ENCODE peak calls at places on chromosome 18, in four cellular contexts. E, P, D and V are unnamed samples.

GRCh38 chr18:1480309-1480708 is 575.6 kb downstream of the ADCYAP1 start:
- DNase-seq in E (no peak), P (no peak), D (no peak), V (no peak)

GRCh38 chr18:62070306-62070705 is 116.5 kb downstream of the PIGN start:
- DNase-seq in E (no peak), P (no peak), D (no peak), V (no peak)

GRCh38 chr18:52570975-52571374 is 231.0 kb downstream of the DCC start:
- DNase-seq in E (no peak), P (no peak), D (no peak), V (no peak)

GRCh38 chr18:6022089-6022444 is 126.7 kb upstream of the TMEM200C start:
- DNase-seq in E (no peak), P (no peak), D (no peak), V (peak)

GRCh38 chr18:77127769-77128671 is 4.6 kb downstream of the MBP start:
- DNase-seq in E (no peak), P (no peak), D (no peak), V (peak)

GRCh38 chr18:75162467-75162866 is 46.5 kb downstream of the PTGR3 start:
- DNase-seq in E (no peak), P (peak), D (no peak), V (no peak)

GRCh38 chr18:51188024-51188701 is 9.3 kb downstream of the MEX3C start:
- DNase-seq in E (no peak), P (no peak), D (no peak), V (peak)

GRCh38 chr18:79570266-79571201 is 109.1 kb upstream of the CTDP1 start:
- DNase-seq in E (no peak), P (no peak), D (no peak), V (no peak)

GRCh38 chr18:13615432-13615861 is 110.9 kb downstream of the FAM210A start:
- DNase-seq in E (no peak), P (no peak), D (no peak), V (peak)

GRCh38 chr18:3279201-3280185 is 17.6 kb downstream of the MYL12B start:
- DNase-seq in E (no peak), P (no peak), D (no peak), V (peak)

GRCh38 chr18:62876106-62876505 is 160.8 kb downstream of the PHLPP1 start:
- DNase-seq in E (no peak), P (no peak), D (no peak), V (no peak)

GRCh38 chr18:9629709-9630108 is 15.3 kb upstream of the PPP4R1 start:
- DNase-seq in E (no peak), P (no peak), D (no peak), V (no peak)
- TF ChIP-seq CTCF in E (no peak), P (no peak), D (no peak), V (no peak)

GRCh38 chr18:55115606-55116005 is 156.3 kb upstream of the CCDC68 start:
- DNase-seq in E (no peak), P (no peak), D (no peak), V (no peak)
- TF ChIP-seq CTCF in E (no peak), P (no peak), D (no peak), V (no peak)

GRCh38 chr18:69365658-69366057 is 35.0 kb upstream of the DOK6 start:
- DNase-seq in E (no peak), P (no peak), D (no peak), V (no peak)
- TF ChIP-seq CTCF in E (peak), P (no peak), D (peak), V (no peak)

GRCh38 chr18:60445341-60445740 is 72.8 kb upstream of the MC4R start:
- DNase-seq in E (no peak), P (no peak), D (no peak), V (no peak)
- TF ChIP-seq CTCF in E (no peak), P (no peak), D (no peak), V (no peak)

GRCh38 chr18:35861367-35862114 is 110.9 kb upstream of the RMP24 start:
- DNase-seq in E (no peak), P (peak), D (no peak), V (no peak)
- TF ChIP-seq CTCF in E (no peak), P (no peak), D (no peak), V (no peak)

DNA sequence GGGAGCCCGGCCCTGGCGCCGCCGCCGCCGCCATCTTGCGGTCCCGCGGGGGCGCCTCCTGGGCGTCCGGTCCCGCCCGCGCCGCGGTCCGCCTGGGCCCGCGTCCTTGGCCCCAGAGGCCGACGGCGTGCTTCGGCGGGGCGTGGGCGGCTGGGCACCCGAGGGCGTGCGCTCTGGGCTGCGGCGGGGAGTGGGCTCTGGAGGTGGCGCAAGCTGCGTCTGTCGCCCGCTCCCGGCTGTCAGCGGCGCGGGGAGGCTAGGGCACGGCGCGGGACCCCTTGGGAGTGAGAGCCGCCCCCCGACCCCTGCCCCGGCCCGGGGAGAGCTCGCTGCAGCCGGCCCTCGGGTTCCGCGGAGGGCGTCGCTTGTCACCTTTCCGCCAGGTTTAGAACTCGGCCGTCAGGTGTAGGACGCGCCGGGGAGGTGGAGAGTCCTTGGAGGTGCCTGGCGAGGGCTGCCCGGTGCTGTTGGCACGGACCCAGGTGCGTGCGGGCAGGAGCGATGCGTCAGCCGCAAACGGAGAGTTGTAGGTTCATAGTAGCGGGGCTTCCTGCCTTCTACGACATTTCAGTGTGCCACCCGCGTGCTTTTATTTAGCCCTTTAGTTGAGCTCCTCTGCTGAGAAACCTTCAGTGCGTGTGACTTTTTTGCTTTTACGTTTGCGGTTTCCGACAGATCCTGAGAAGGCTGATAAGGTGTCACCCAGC is 921 bp downstream of the VAPA start:
- DNase-seq in E (peak), P (peak), D (peak), V (peak)
- TF ChIP-seq CTCF in E (no peak), P (no peak), D (no peak), V (no peak)

GRCh38 chr18:28725876-28726275 is 548.9 kb upstream of the CDH2 start:
- DNase-seq in E (no peak), P (no peak), D (peak), V (no peak)
- TF ChIP-seq CTCF in E (no peak), P (no peak), D (no peak), V (no peak)